ENCODE peak calls at places on chromosomes 13 and 19, in nine cellular contexts. One of them, this sample, is unnamed.
A peak's percentile ranks its signal among the peaks of the same experiment; 100 is the strongest.

GRCh38 chr19:21023901-21024300 is 3.4 kb downstream of the ZNF430 start:
- DNase-seq in SJSA1: no peak
- DNase-seq in thoracic aorta: no peak
- DNase-seq in spleen: no peak
- DNase-seq in SK-N-SH: no peak
- DNase-seq in Karpas-422: no peak
- DNase-seq in heart left ventricle: no peak
- DNase-seq in naive thymus-derived CD4-positive, alpha-beta T cell: no peak
- DNase-seq in CD8-positive, alpha-beta memory T cell: no peak
- DNase-seq in this sample: no peak

GRCh38 chr19:46442808-46443450 is 14.2 kb upstream of the PNMA8C start:
- DNase-seq in SJSA1: no peak
- DNase-seq in thoracic aorta: no peak
- DNase-seq in spleen: no peak
- DNase-seq in SK-N-SH: no peak
- DNase-seq in Karpas-422: no peak
- DNase-seq in heart left ventricle: no peak
- DNase-seq in naive thymus-derived CD4-positive, alpha-beta T cell: no peak
- DNase-seq in CD8-positive, alpha-beta memory T cell: no peak
- DNase-seq in this sample: no peak

GRCh38 chr19:9407827-9408226 is 27.5 kb downstream of the ZNF266 start:
- DNase-seq in SJSA1: no peak
- DNase-seq in thoracic aorta: no peak
- DNase-seq in spleen: no peak
- DNase-seq in SK-N-SH: no peak
- DNase-seq in Karpas-422: no peak
- DNase-seq in heart left ventricle: no peak
- DNase-seq in naive thymus-derived CD4-positive, alpha-beta T cell: no peak
- DNase-seq in CD8-positive, alpha-beta memory T cell: no peak
- DNase-seq in this sample: no peak

GRCh38 chr13:99067160-99067985 is 89.5 kb upstream of the DOCK9 start:
- DNase-seq in SJSA1: peak; percentile 81
- DNase-seq in thoracic aorta: no peak
- DNase-seq in spleen: no peak
- DNase-seq in SK-N-SH: no peak
- DNase-seq in Karpas-422: no peak
- DNase-seq in heart left ventricle: no peak
- DNase-seq in naive thymus-derived CD4-positive, alpha-beta T cell: no peak
- DNase-seq in CD8-positive, alpha-beta memory T cell: no peak
- DNase-seq in this sample: no peak

GRCh38 chr13:102945324-102945815 is 99.5 kb downstream of the ERCC5 start:
- DNase-seq in SJSA1: no peak
- DNase-seq in thoracic aorta: no peak
- DNase-seq in spleen: no peak
- DNase-seq in SK-N-SH: no peak
- DNase-seq in Karpas-422: no peak
- DNase-seq in heart left ventricle: no peak
- DNase-seq in naive thymus-derived CD4-positive, alpha-beta T cell: no peak
- DNase-seq in CD8-positive, alpha-beta memory T cell: no peak
- DNase-seq in this sample: no peak

GRCh38 chr19:33161201-33161600 is 29.3 kb downstream of the WDR88 start:
- DNase-seq in SJSA1: no peak
- DNase-seq in thoracic aorta: no peak
- DNase-seq in spleen: peak; percentile 19
- DNase-seq in SK-N-SH: no peak
- DNase-seq in Karpas-422: no peak
- DNase-seq in heart left ventricle: no peak
- DNase-seq in naive thymus-derived CD4-positive, alpha-beta T cell: no peak
- DNase-seq in CD8-positive, alpha-beta memory T cell: no peak
- DNase-seq in this sample: no peak

GRCh38 chr19:16034958-16035560 is 41.2 kb upstream of the TPM4 start:
- DNase-seq in SJSA1: no peak
- DNase-seq in thoracic aorta: no peak
- DNase-seq in spleen: peak; percentile 43
- DNase-seq in SK-N-SH: peak; percentile 8
- DNase-seq in Karpas-422: no peak
- DNase-seq in heart left ventricle: peak; percentile 57
- DNase-seq in naive thymus-derived CD4-positive, alpha-beta T cell: no peak
- DNase-seq in CD8-positive, alpha-beta memory T cell: no peak
- DNase-seq in this sample: no peak

GRCh38 chr13:97395437-97396136 is 38.4 kb upstream of the RAP2A start:
- DNase-seq in SJSA1: no peak
- DNase-seq in thoracic aorta: no peak
- DNase-seq in spleen: no peak
- DNase-seq in SK-N-SH: no peak
- DNase-seq in Karpas-422: no peak
- DNase-seq in heart left ventricle: no peak
- DNase-seq in naive thymus-derived CD4-positive, alpha-beta T cell: no peak
- DNase-seq in CD8-positive, alpha-beta memory T cell: no peak
- DNase-seq in this sample: no peak

GRCh38 chr13:27131906-27132305 is 39.7 kb downstream of the USP12 start:
- DNase-seq in SJSA1: no peak
- DNase-seq in thoracic aorta: no peak
- DNase-seq in spleen: no peak
- DNase-seq in SK-N-SH: no peak
- DNase-seq in Karpas-422: no peak
- DNase-seq in heart left ventricle: no peak
- DNase-seq in naive thymus-derived CD4-positive, alpha-beta T cell: no peak
- DNase-seq in CD8-positive, alpha-beta memory T cell: no peak
- DNase-seq in this sample: no peak

GRCh38 chr13:27130223-27131015 is 41.2 kb downstream of the USP12 start:
- DNase-seq in SJSA1: no peak
- DNase-seq in thoracic aorta: no peak
- DNase-seq in spleen: no peak
- DNase-seq in SK-N-SH: no peak
- DNase-seq in Karpas-422: no peak
- DNase-seq in heart left ventricle: no peak
- DNase-seq in naive thymus-derived CD4-positive, alpha-beta T cell: no peak
- DNase-seq in CD8-positive, alpha-beta memory T cell: no peak
- DNase-seq in this sample: no peak

GRCh38 chr13:27128825-27129627 is 42.6 kb downstream of the USP12 start:
- DNase-seq in SJSA1: no peak
- DNase-seq in thoracic aorta: no peak
- DNase-seq in spleen: no peak
- DNase-seq in SK-N-SH: no peak
- DNase-seq in Karpas-422: no peak
- DNase-seq in heart left ventricle: no peak
- DNase-seq in naive thymus-derived CD4-positive, alpha-beta T cell: no peak
- DNase-seq in CD8-positive, alpha-beta memory T cell: no peak
- DNase-seq in this sample: no peak

GRCh38 chr13:27132538-27132937 is 39.1 kb downstream of the USP12 start:
- DNase-seq in SJSA1: no peak
- DNase-seq in thoracic aorta: no peak
- DNase-seq in spleen: no peak
- DNase-seq in SK-N-SH: no peak
- DNase-seq in Karpas-422: no peak
- DNase-seq in heart left ventricle: no peak
- DNase-seq in naive thymus-derived CD4-positive, alpha-beta T cell: no peak
- DNase-seq in CD8-positive, alpha-beta memory T cell: no peak
- DNase-seq in this sample: no peak

GRCh38 chr13:27131202-27131623 is 40.4 kb downstream of the USP12 start:
- DNase-seq in SJSA1: no peak
- DNase-seq in thoracic aorta: no peak
- DNase-seq in spleen: no peak
- DNase-seq in SK-N-SH: no peak
- DNase-seq in Karpas-422: no peak
- DNase-seq in heart left ventricle: no peak
- DNase-seq in naive thymus-derived CD4-positive, alpha-beta T cell: no peak
- DNase-seq in CD8-positive, alpha-beta memory T cell: peak; percentile 72
- DNase-seq in this sample: no peak
- H3K27ac ChIP-seq in SJSA1: no peak overlapping the region
- H3K27ac ChIP-seq in thoracic aorta: peak overlapping the region; percentile 36
- H3K27ac ChIP-seq in spleen: no peak overlapping the region
- H3K27ac ChIP-seq in SK-N-SH: no peak overlapping the region
- H3K27ac ChIP-seq in Karpas-422: no peak overlapping the region
- H3K27ac ChIP-seq in heart left ventricle: peak overlapping the region; percentile 43
- H3K27ac ChIP-seq in naive thymus-derived CD4-positive, alpha-beta T cell: no peak overlapping the region
- H3K27ac ChIP-seq in CD8-positive, alpha-beta memory T cell: no peak overlapping the region
- H3K27ac ChIP-seq in this sample: no peak overlapping the region

GRCh38 chr19:40580619-40581018 is 3.9 kb downstream of the SHKBP1 start:
- DNase-seq in SJSA1: no peak
- DNase-seq in thoracic aorta: no peak
- DNase-seq in spleen: peak; percentile 74
- DNase-seq in SK-N-SH: no peak
- DNase-seq in Karpas-422: no peak
- DNase-seq in heart left ventricle: no peak
- DNase-seq in naive thymus-derived CD4-positive, alpha-beta T cell: no peak
- DNase-seq in CD8-positive, alpha-beta memory T cell: no peak
- DNase-seq in this sample: no peak

GRCh38 chr19:40583283-40583682 is 6.6 kb downstream of the SHKBP1 start:
- DNase-seq in SJSA1: no peak
- DNase-seq in thoracic aorta: no peak
- DNase-seq in spleen: no peak
- DNase-seq in SK-N-SH: no peak
- DNase-seq in Karpas-422: no peak
- DNase-seq in heart left ventricle: no peak
- DNase-seq in naive thymus-derived CD4-positive, alpha-beta T cell: no peak
- DNase-seq in CD8-positive, alpha-beta memory T cell: no peak
- DNase-seq in this sample: no peak

GRCh38 chr19:40584007-40584406 is 7.3 kb downstream of the SHKBP1 start:
- DNase-seq in SJSA1: no peak
- DNase-seq in thoracic aorta: no peak
- DNase-seq in spleen: peak; percentile 38
- DNase-seq in SK-N-SH: peak; percentile 31
- DNase-seq in Karpas-422: no peak
- DNase-seq in heart left ventricle: no peak
- DNase-seq in naive thymus-derived CD4-positive, alpha-beta T cell: no peak
- DNase-seq in CD8-positive, alpha-beta memory T cell: no peak
- DNase-seq in this sample: no peak

GRCh38 chr19:40582467-40582866 is 5.8 kb downstream of the SHKBP1 start:
- DNase-seq in SJSA1: no peak
- DNase-seq in thoracic aorta: no peak
- DNase-seq in spleen: no peak
- DNase-seq in SK-N-SH: no peak
- DNase-seq in Karpas-422: no peak
- DNase-seq in heart left ventricle: no peak
- DNase-seq in naive thymus-derived CD4-positive, alpha-beta T cell: no peak
- DNase-seq in CD8-positive, alpha-beta memory T cell: no peak
- DNase-seq in this sample: no peak

DNA sequence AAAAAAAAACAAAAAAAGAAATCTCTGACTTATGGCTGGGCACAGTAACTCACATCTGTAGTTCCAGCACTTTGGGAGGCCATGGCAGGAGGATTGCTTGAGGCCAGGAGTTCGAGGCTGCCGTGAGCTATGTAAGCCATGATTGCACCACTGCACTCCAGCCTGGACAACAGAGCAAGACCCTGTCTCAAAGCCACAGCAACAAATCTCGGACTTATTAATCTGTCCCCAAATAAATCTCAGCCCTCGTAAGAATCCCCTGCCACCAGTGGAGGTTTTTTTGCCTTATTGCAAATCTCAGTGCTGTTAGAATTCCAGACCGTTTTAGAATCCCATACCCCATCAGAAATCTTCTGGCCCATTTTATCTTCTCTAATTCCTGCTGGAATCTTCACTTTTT is 4.9 kb downstream of the SHKBP1 start:
- DNase-seq in SJSA1: no peak
- DNase-seq in thoracic aorta: no peak
- DNase-seq in spleen: no peak
- DNase-seq in SK-N-SH: no peak
- DNase-seq in Karpas-422: no peak
- DNase-seq in heart left ventricle: no peak
- DNase-seq in naive thymus-derived CD4-positive, alpha-beta T cell: no peak
- DNase-seq in CD8-positive, alpha-beta memory T cell: no peak
- DNase-seq in this sample: no peak
- H3K4me1 ChIP-seq in SJSA1: peaks cover 28% of the 10 kb centered on the region
- H3K4me1 ChIP-seq in thoracic aorta: peaks cover 11% of the 10 kb centered on the region
- H3K4me1 ChIP-seq in spleen: peaks cover 36% of the 10 kb centered on the region
- H3K4me1 ChIP-seq in SK-N-SH: peaks cover 4% of the 10 kb centered on the region
- H3K4me1 ChIP-seq in Karpas-422: peaks cover 15% of the 10 kb centered on the region
- H3K4me1 ChIP-seq in heart left ventricle: peaks cover 9% of the 10 kb centered on the region
- H3K4me1 ChIP-seq in naive thymus-derived CD4-positive, alpha-beta T cell: peaks cover 14% of the 10 kb centered on the region
- H3K4me1 ChIP-seq in CD8-positive, alpha-beta memory T cell: peaks cover 16% of the 10 kb centered on the region
- H3K4me1 ChIP-seq in this sample: peaks cover 14% of the 10 kb centered on the region

GRCh38 chr19:56573914-56574313 is 6.6 kb downstream of the ZNF470 start:
- DNase-seq in SJSA1: no peak
- DNase-seq in thoracic aorta: no peak
- DNase-seq in spleen: no peak
- DNase-seq in SK-N-SH: no peak
- DNase-seq in Karpas-422: no peak
- DNase-seq in heart left ventricle: no peak
- DNase-seq in naive thymus-derived CD4-positive, alpha-beta T cell: no peak
- DNase-seq in CD8-positive, alpha-beta memory T cell: no peak
- DNase-seq in this sample: no peak
- H3K36me3 ChIP-seq in SJSA1: peaks cover 35% of the 10 kb centered on the region
- H3K36me3 ChIP-seq in thoracic aorta: peaks cover 75% of the 10 kb centered on the region
- H3K36me3 ChIP-seq in spleen: peaks cover 82% of the 10 kb centered on the region
- H3K36me3 ChIP-seq in SK-N-SH: peaks cover 77% of the 10 kb centered on the region
- H3K36me3 ChIP-seq in Karpas-422: peaks cover 4% of the 10 kb centered on the region
- H3K36me3 ChIP-seq in heart left ventricle: peaks cover 70% of the 10 kb centered on the region
- H3K36me3 ChIP-seq in naive thymus-derived CD4-positive, alpha-beta T cell: peaks cover 11% of the 10 kb centered on the region
- H3K36me3 ChIP-seq in CD8-positive, alpha-beta memory T cell: peaks cover 22% of the 10 kb centered on the region
- H3K36me3 ChIP-seq in this sample: no peaks in the 10 kb centered on the region

GRCh38 chr13:59679239-59679638 is 484.5 kb downstream of the DIAPH3 start:
- DNase-seq in SJSA1: no peak
- DNase-seq in thoracic aorta: no peak
- DNase-seq in spleen: no peak
- DNase-seq in SK-N-SH: peak; percentile 30
- DNase-seq in Karpas-422: no peak
- DNase-seq in heart left ventricle: no peak
- DNase-seq in naive thymus-derived CD4-positive, alpha-beta T cell: no peak
- DNase-seq in CD8-positive, alpha-beta memory T cell: no peak
- DNase-seq in this sample: no peak
- H3K27ac ChIP-seq in SJSA1: no peak overlapping the region
- H3K27ac ChIP-seq in thoracic aorta: no peak overlapping the region
- H3K27ac ChIP-seq in spleen: no peak overlapping the region
- H3K27ac ChIP-seq in SK-N-SH: no peak overlapping the region
- H3K27ac ChIP-seq in Karpas-422: no peak overlapping the region
- H3K27ac ChIP-seq in heart left ventricle: no peak overlapping the region
- H3K27ac ChIP-seq in naive thymus-derived CD4-positive, alpha-beta T cell: no peak overlapping the region
- H3K27ac ChIP-seq in CD8-positive, alpha-beta memory T cell: no peak overlapping the region
- H3K27ac ChIP-seq in this sample: no peak overlapping the region